ENCODE peak calls at places on chromosomes 7 and 10, in ten cellular contexts. O is H54; X is Calu3; T is astrocyte; W is stimulated activated CD4-positive, alpha-beta T cell treated with anti-CD3 and anti-CD28 coated beads, Interleukin-4, amount 100 ng/mL, for 4 hours; E is brain microvascular endothelial cell; B is EL; Z is stimulated activated CD8-positive, alpha-beta memory T cell treated with anti-CD3 and anti-CD28 coated beads, Interleukin-2, amount 100 ng/mL, for 1 hour; J is memory B cell; S is kidney. V is an unnamed sample.

GRCh38 chr7:41977165-41977651 is 259.8 kb downstream of the GLI3 start:
- DNase-seq in E (peak), O (no peak), T (peak), X (peak), Z (no peak), J (no peak), W (no peak), B (peak), S (no peak), V (no peak)

GRCh38 chr7:871900-872537 is 4.3 kb upstream of the GET4 start:
- DNase-seq in W (no peak), J (no peak), X (no peak), E (no peak), O (no peak), T (no peak), B (no peak), Z (no peak), S (no peak), V (no peak)

GRCh38 chr10:119393421-119393820 is 149.1 kb downstream of the RGS10 start:
- DNase-seq in J (no peak), S (no peak), E (no peak), B (no peak), W (no peak), Z (no peak), O (no peak), T (no peak), X (no peak), V (no peak)

GRCh38 chr7:22238354-22239311 is 118.3 kb downstream of the RAPGEF5 start:
- DNase-seq in W (no peak), X (no peak), T (peak), J (no peak), Z (no peak), E (peak), B (peak), O (no peak), S (no peak), V (no peak)

GRCh38 chr7:41652265-41652664 is 50.6 kb downstream of the INHBA start:
- DNase-seq in B (no peak), J (no peak), W (no peak), E (no peak), O (no peak), X (no peak), T (no peak), Z (no peak), S (no peak), V (no peak)

GRCh38 chr7:151175047-151175792 is 7.7 kb upstream of the GBX1 start:
- DNase-seq in J (no peak), Z (no peak), S (no peak), W (no peak), X (no peak), T (no peak), B (no peak), O (no peak), E (no peak), V (no peak)

GRCh38 chr7:99601656-99602310 is 3.7 kb downstream of the TMEM225B start:
- DNase-seq in T (no peak), S (no peak), B (no peak), E (no peak), J (no peak), X (no peak), W (no peak), Z (no peak), O (no peak), V (no peak)

GRCh38 chr10:96261930-96262329 is 9.4 kb downstream of the BLNK start:
- DNase-seq in W (no peak), Z (no peak), X (peak), E (no peak), S (no peak), J (no peak), B (no peak), T (no peak), O (no peak), V (no peak)

GRCh38 chr7:129066290-129067131 is 11.6 kb upstream of the TNPO3 start:
- DNase-seq in E (peak), W (no peak), S (no peak), Z (no peak), B (peak), O (peak), J (no peak), X (no peak), T (peak), V (no peak)

GRCh38 chr10:35517431-35518181 is 87.5 kb upstream of the GJD4 start:
- DNase-seq in B (peak), W (no peak), X (no peak), O (no peak), J (no peak), T (peak), Z (no peak), S (no peak), E (peak), V (no peak)